ENCODE peak calls at places on chromosomes 7 and 10, in eight cellular contexts. Z, A, Y, U, B, H, F and O are unnamed samples.

GRCh38 chr7:58086461-58086860 is 636.5 kb downstream of the ZNF716 start:
- DNase-seq in H (no peak), B (no peak), Y (no peak), U (no peak), F (no peak), A (no peak), Z (no peak), O (no peak)

GRCh38 chr7:2198206-2198605 is 34.5 kb downstream of the MAD1L1 start:
- DNase-seq in F (no peak), A (no peak), U (no peak), Y (no peak), Z (no peak), H (no peak), B (no peak), O (peak; percentile 39)

GRCh38 chr7:96004598-96004997 is 232.2 kb downstream of the DYNC1I1 start:
- DNase-seq in Z (no peak), A (peak; percentile 47), H (no peak), Y (no peak), F (no peak), U (no peak), B (no peak), O (no peak)

GRCh38 chr10:129544205-129545202 is 77.5 kb downstream of the MGMT start:
- DNase-seq in B (no peak), H (no peak), Y (no peak), A (no peak), Z (no peak), F (no peak), U (no peak), O (no peak)

GRCh38 chr7:2173184-2173827 is 59.4 kb downstream of the MAD1L1 start:
- DNase-seq in F (peak; percentile 12), H (no peak), U (no peak), A (no peak), B (no peak), Y (no peak), Z (no peak), O (no peak)

GRCh38 chr7:105268511-105269392 is 120.0 kb downstream of the SRPK2 start:
- DNase-seq in A (peak; percentile 48), H (no peak), B (no peak), Z (peak; percentile 35), F (peak; percentile 70), U (no peak), Y (no peak), O (no peak)

GRCh38 chr7:128166603-128167315 is 74.3 kb upstream of the LEP start:
- DNase-seq in H (peak; percentile 54), A (no peak), B (peak; percentile 26), Y (no peak), U (no peak), Z (no peak), F (no peak), O (peak; percentile 83)

GRCh38 chr7:82623812-82624211 is 180.2 kb upstream of the CACNA2D1 start:
- DNase-seq in A (no peak), B (no peak), H (no peak), U (no peak), F (peak; percentile 77), Y (no peak), Z (no peak), O (no peak)

GRCh38 chr10:71837085-71837827 is 13.8 kb downstream of the PSAP start:
- DNase-seq in U (no peak), A (no peak), Y (no peak), H (peak; percentile 55), F (no peak), B (peak; percentile 32), Z (no peak), O (peak; percentile 82)

GRCh38 chr10:81182296-81182695 is 644.6 kb downstream of the SH2D4B start:
- DNase-seq in B (no peak), Z (no peak), H (no peak), A (no peak), F (no peak), Y (no peak), U (no peak), O (no peak)

GRCh38 chr7:122301291-122301690 is 3.3 kb downstream of the FEZF1 start:
- DNase-seq in H (no peak), Y (no peak), U (no peak), A (no peak), Z (no peak), B (no peak), F (no peak), O (no peak)

GRCh38 chr10:62916157-62916603 is 100.0 kb upstream of the EGR2 start:
- DNase-seq in A (no peak), Z (no peak), Y (no peak), B (no peak), H (no peak), F (peak; percentile 81), U (no peak), O (no peak)

GRCh38 chr7:107850221-107850620 is 40.8 kb upstream of the DLD start:
- DNase-seq in Z (no peak), A (no peak), Y (no peak), U (no peak), H (no peak), F (no peak), B (no peak), O (peak; percentile 21)

GRCh38 chr10:88528196-88528595 is 54.9 kb downstream of the RNLS start:
- DNase-seq in F (no peak), B (no peak), Z (no peak), Y (no peak), U (no peak), H (no peak), A (no peak), O (no peak)

GRCh38 chr10:119803264-119803663 is 69.4 kb downstream of the MCMBP start:
- DNase-seq in F (peak; percentile 75), Y (no peak), H (no peak), A (no peak), B (no peak), U (no peak), Z (no peak), O (no peak)

GRCh38 chr10:79163663-79163970 is 94.9 kb downstream of the ZMIZ1 start:
- DNase-seq in A (no peak), U (no peak), H (no peak), Y (no peak), F (no peak), B (no peak), Z (no peak), O (no peak)

GRCh38 chr7:55774327-55775050 is 88.1 kb downstream of the SEPTIN14 start:
- DNase-seq in Y (no peak), H (no peak), U (no peak), F (peak; percentile 1), A (no peak), Z (no peak), B (no peak), O (peak; percentile 49)